ENCODE peak calls at places on chromosomes 16 and 17, in nine cellular contexts. One of them, this sample, is unnamed.

GRCh38 chr17:42153919-42154491 is 784 bp downstream of the RAB5C start:
- DNase-seq in stimulated activated CD4-positive, alpha-beta T cell treated with anti-CD3 and anti-CD28 coated beads, TNF-alpha, amount 100 ng/mL, for 1 hour: no peak
- DNase-seq in mucosa of gallbladder: no peak
- DNase-seq in HEK293T: no peak
- DNase-seq in GM23248: peak; percentile 57
- DNase-seq in activated naive CD4-positive, alpha-beta T cell: no peak
- DNase-seq in NCI-H1694: no peak
- DNase-seq in activated CD4-positive, alpha-beta T cell treated with anti-CD3 and anti-CD28 coated beads, Interleukin-2, amount 50 U/mL, for 1 hour: no peak
- DNase-seq in epithelial cell of proximal tubule: no peak
- DNase-seq in this sample: no peak

GRCh38 chr17:4249452-4250029 is 14.2 kb downstream of the ANKFY1 start:
- DNase-seq in stimulated activated CD4-positive, alpha-beta T cell treated with anti-CD3 and anti-CD28 coated beads, TNF-alpha, amount 100 ng/mL, for 1 hour: no peak
- DNase-seq in mucosa of gallbladder: no peak
- DNase-seq in HEK293T: peak; percentile 62
- DNase-seq in GM23248: peak; percentile 70
- DNase-seq in activated naive CD4-positive, alpha-beta T cell: no peak
- DNase-seq in NCI-H1694: no peak
- DNase-seq in activated CD4-positive, alpha-beta T cell treated with anti-CD3 and anti-CD28 coated beads, Interleukin-2, amount 50 U/mL, for 1 hour: no peak
- DNase-seq in epithelial cell of proximal tubule: no peak
- DNase-seq in this sample: peak; percentile 41

GRCh38 chr17:75877752-75878173 is 618 bp downstream of the TRIM47 start:
- DNase-seq in stimulated activated CD4-positive, alpha-beta T cell treated with anti-CD3 and anti-CD28 coated beads, TNF-alpha, amount 100 ng/mL, for 1 hour: peak; percentile 54
- DNase-seq in mucosa of gallbladder: peak; percentile 74
- DNase-seq in HEK293T: peak; percentile 85
- DNase-seq in GM23248: peak; percentile 91
- DNase-seq in activated naive CD4-positive, alpha-beta T cell: peak; percentile 27
- DNase-seq in NCI-H1694: no peak
- DNase-seq in activated CD4-positive, alpha-beta T cell treated with anti-CD3 and anti-CD28 coated beads, Interleukin-2, amount 50 U/mL, for 1 hour: peak; percentile 71
- DNase-seq in epithelial cell of proximal tubule: no peak
- DNase-seq in this sample: peak; percentile 50

GRCh38 chr17:27846042-27846655 is 45.8 kb upstream of the NOS2 start:
- DNase-seq in stimulated activated CD4-positive, alpha-beta T cell treated with anti-CD3 and anti-CD28 coated beads, TNF-alpha, amount 100 ng/mL, for 1 hour: no peak
- DNase-seq in mucosa of gallbladder: no peak
- DNase-seq in HEK293T: no peak
- DNase-seq in GM23248: no peak
- DNase-seq in activated naive CD4-positive, alpha-beta T cell: no peak
- DNase-seq in NCI-H1694: no peak
- DNase-seq in activated CD4-positive, alpha-beta T cell treated with anti-CD3 and anti-CD28 coated beads, Interleukin-2, amount 50 U/mL, for 1 hour: peak; percentile 7
- DNase-seq in epithelial cell of proximal tubule: no peak
- DNase-seq in this sample: peak; percentile 94

GRCh38 chr17:2336215-2337151 is at the start of gene TSR1:
- DNase-seq in stimulated activated CD4-positive, alpha-beta T cell treated with anti-CD3 and anti-CD28 coated beads, TNF-alpha, amount 100 ng/mL, for 1 hour: peak; percentile 82
- DNase-seq in mucosa of gallbladder: peak; percentile 91
- DNase-seq in HEK293T: peak; percentile 98
- DNase-seq in GM23248: peak; percentile 98
- DNase-seq in activated naive CD4-positive, alpha-beta T cell: peak; percentile 63
- DNase-seq in NCI-H1694: peak; percentile 88
- DNase-seq in activated CD4-positive, alpha-beta T cell treated with anti-CD3 and anti-CD28 coated beads, Interleukin-2, amount 50 U/mL, for 1 hour: peak; percentile 84
- DNase-seq in epithelial cell of proximal tubule: peak; percentile 13
- DNase-seq in this sample: peak; percentile 89

GRCh38 chr17:17416400-17417360 is 60.1 kb upstream of the MED9 start:
- DNase-seq in stimulated activated CD4-positive, alpha-beta T cell treated with anti-CD3 and anti-CD28 coated beads, TNF-alpha, amount 100 ng/mL, for 1 hour: no peak
- DNase-seq in mucosa of gallbladder: no peak
- DNase-seq in HEK293T: no peak
- DNase-seq in GM23248: peak; percentile 89
- DNase-seq in activated naive CD4-positive, alpha-beta T cell: no peak
- DNase-seq in NCI-H1694: peak; percentile 19
- DNase-seq in activated CD4-positive, alpha-beta T cell treated with anti-CD3 and anti-CD28 coated beads, Interleukin-2, amount 50 U/mL, for 1 hour: no peak
- DNase-seq in epithelial cell of proximal tubule: no peak
- DNase-seq in this sample: no peak

GRCh38 chr17:21160401-21160800 is 33.6 kb downstream of the DHRS7B start:
- DNase-seq in stimulated activated CD4-positive, alpha-beta T cell treated with anti-CD3 and anti-CD28 coated beads, TNF-alpha, amount 100 ng/mL, for 1 hour: no peak
- DNase-seq in mucosa of gallbladder: no peak
- DNase-seq in HEK293T: no peak
- DNase-seq in GM23248: peak; percentile 60
- DNase-seq in activated naive CD4-positive, alpha-beta T cell: no peak
- DNase-seq in NCI-H1694: no peak
- DNase-seq in activated CD4-positive, alpha-beta T cell treated with anti-CD3 and anti-CD28 coated beads, Interleukin-2, amount 50 U/mL, for 1 hour: no peak
- DNase-seq in epithelial cell of proximal tubule: no peak
- DNase-seq in this sample: no peak

GRCh38 chr16:85112364-85112763 is at the start of gene CIBAR2:
- DNase-seq in stimulated activated CD4-positive, alpha-beta T cell treated with anti-CD3 and anti-CD28 coated beads, TNF-alpha, amount 100 ng/mL, for 1 hour: no peak
- DNase-seq in mucosa of gallbladder: no peak
- DNase-seq in HEK293T: no peak
- DNase-seq in GM23248: no peak
- DNase-seq in activated naive CD4-positive, alpha-beta T cell: no peak
- DNase-seq in NCI-H1694: no peak
- DNase-seq in activated CD4-positive, alpha-beta T cell treated with anti-CD3 and anti-CD28 coated beads, Interleukin-2, amount 50 U/mL, for 1 hour: no peak
- DNase-seq in epithelial cell of proximal tubule: no peak
- DNase-seq in this sample: no peak

GRCh38 chr17:61489719-61490490 is 37.7 kb downstream of the TBX4 start:
- DNase-seq in stimulated activated CD4-positive, alpha-beta T cell treated with anti-CD3 and anti-CD28 coated beads, TNF-alpha, amount 100 ng/mL, for 1 hour: no peak
- DNase-seq in mucosa of gallbladder: no peak
- DNase-seq in HEK293T: no peak
- DNase-seq in GM23248: no peak
- DNase-seq in activated naive CD4-positive, alpha-beta T cell: no peak
- DNase-seq in NCI-H1694: no peak
- DNase-seq in activated CD4-positive, alpha-beta T cell treated with anti-CD3 and anti-CD28 coated beads, Interleukin-2, amount 50 U/mL, for 1 hour: no peak
- DNase-seq in epithelial cell of proximal tubule: no peak
- DNase-seq in this sample: no peak

GRCh38 chr16:85798901-85799496 is 345 bp downstream of the EMC8 start:
- DNase-seq in stimulated activated CD4-positive, alpha-beta T cell treated with anti-CD3 and anti-CD28 coated beads, TNF-alpha, amount 100 ng/mL, for 1 hour: no peak
- DNase-seq in mucosa of gallbladder: peak; percentile 15
- DNase-seq in HEK293T: peak; percentile 55
- DNase-seq in GM23248: peak; percentile 68
- DNase-seq in activated naive CD4-positive, alpha-beta T cell: no peak
- DNase-seq in NCI-H1694: no peak
- DNase-seq in activated CD4-positive, alpha-beta T cell treated with anti-CD3 and anti-CD28 coated beads, Interleukin-2, amount 50 U/mL, for 1 hour: no peak
- DNase-seq in epithelial cell of proximal tubule: no peak
- DNase-seq in this sample: no peak

GRCh38 chr17:57732062-57732461 is 13.0 kb downstream of the CCDC182 start:
- DNase-seq in stimulated activated CD4-positive, alpha-beta T cell treated with anti-CD3 and anti-CD28 coated beads, TNF-alpha, amount 100 ng/mL, for 1 hour: no peak
- DNase-seq in mucosa of gallbladder: no peak
- DNase-seq in HEK293T: no peak
- DNase-seq in GM23248: no peak
- DNase-seq in activated naive CD4-positive, alpha-beta T cell: no peak
- DNase-seq in NCI-H1694: no peak
- DNase-seq in activated CD4-positive, alpha-beta T cell treated with anti-CD3 and anti-CD28 coated beads, Interleukin-2, amount 50 U/mL, for 1 hour: no peak
- DNase-seq in epithelial cell of proximal tubule: no peak
- DNase-seq in this sample: no peak

GRCh38 chr16:28003021-28003865 is 60.3 kb downstream of the GSG1L start:
- DNase-seq in stimulated activated CD4-positive, alpha-beta T cell treated with anti-CD3 and anti-CD28 coated beads, TNF-alpha, amount 100 ng/mL, for 1 hour: no peak
- DNase-seq in mucosa of gallbladder: no peak
- DNase-seq in HEK293T: no peak
- DNase-seq in GM23248: no peak
- DNase-seq in activated naive CD4-positive, alpha-beta T cell: no peak
- DNase-seq in NCI-H1694: no peak
- DNase-seq in activated CD4-positive, alpha-beta T cell treated with anti-CD3 and anti-CD28 coated beads, Interleukin-2, amount 50 U/mL, for 1 hour: no peak
- DNase-seq in epithelial cell of proximal tubule: no peak
- DNase-seq in this sample: no peak

GRCh38 chr17:41520821-41521521 is 2.3 kb upstream of the KRT15 start:
- DNase-seq in stimulated activated CD4-positive, alpha-beta T cell treated with anti-CD3 and anti-CD28 coated beads, TNF-alpha, amount 100 ng/mL, for 1 hour: no peak
- DNase-seq in mucosa of gallbladder: no peak
- DNase-seq in HEK293T: no peak
- DNase-seq in GM23248: no peak
- DNase-seq in activated naive CD4-positive, alpha-beta T cell: no peak
- DNase-seq in NCI-H1694: peak; percentile 39
- DNase-seq in activated CD4-positive, alpha-beta T cell treated with anti-CD3 and anti-CD28 coated beads, Interleukin-2, amount 50 U/mL, for 1 hour: no peak
- DNase-seq in epithelial cell of proximal tubule: no peak
- DNase-seq in this sample: no peak

GRCh38 chr17:40958086-40958953 is 8.4 kb downstream of the KRT39 start:
- DNase-seq in stimulated activated CD4-positive, alpha-beta T cell treated with anti-CD3 and anti-CD28 coated beads, TNF-alpha, amount 100 ng/mL, for 1 hour: no peak
- DNase-seq in mucosa of gallbladder: peak; percentile 58
- DNase-seq in HEK293T: no peak
- DNase-seq in GM23248: no peak
- DNase-seq in activated naive CD4-positive, alpha-beta T cell: no peak
- DNase-seq in NCI-H1694: no peak
- DNase-seq in activated CD4-positive, alpha-beta T cell treated with anti-CD3 and anti-CD28 coated beads, Interleukin-2, amount 50 U/mL, for 1 hour: no peak
- DNase-seq in epithelial cell of proximal tubule: no peak
- DNase-seq in this sample: no peak

GRCh38 chr16:89375686-89376085 is 114.7 kb downstream of the ANKRD11 start:
- DNase-seq in stimulated activated CD4-positive, alpha-beta T cell treated with anti-CD3 and anti-CD28 coated beads, TNF-alpha, amount 100 ng/mL, for 1 hour: no peak
- DNase-seq in mucosa of gallbladder: no peak
- DNase-seq in HEK293T: no peak
- DNase-seq in GM23248: no peak
- DNase-seq in activated naive CD4-positive, alpha-beta T cell: no peak
- DNase-seq in NCI-H1694: no peak
- DNase-seq in activated CD4-positive, alpha-beta T cell treated with anti-CD3 and anti-CD28 coated beads, Interleukin-2, amount 50 U/mL, for 1 hour: no peak
- DNase-seq in epithelial cell of proximal tubule: no peak
- DNase-seq in this sample: no peak

GRCh38 chr17:70332811-70333210 is 163.5 kb downstream of the KCNJ2 start:
- DNase-seq in stimulated activated CD4-positive, alpha-beta T cell treated with anti-CD3 and anti-CD28 coated beads, TNF-alpha, amount 100 ng/mL, for 1 hour: no peak
- DNase-seq in mucosa of gallbladder: no peak
- DNase-seq in HEK293T: no peak
- DNase-seq in GM23248: no peak
- DNase-seq in activated naive CD4-positive, alpha-beta T cell: no peak
- DNase-seq in NCI-H1694: no peak
- DNase-seq in activated CD4-positive, alpha-beta T cell treated with anti-CD3 and anti-CD28 coated beads, Interleukin-2, amount 50 U/mL, for 1 hour: no peak
- DNase-seq in epithelial cell of proximal tubule: no peak
- DNase-seq in this sample: no peak

GRCh38 chr16:85774811-85775210 is 23.9 kb upstream of the C16orf74 start:
- DNase-seq in stimulated activated CD4-positive, alpha-beta T cell treated with anti-CD3 and anti-CD28 coated beads, TNF-alpha, amount 100 ng/mL, for 1 hour: no peak
- DNase-seq in mucosa of gallbladder: no peak
- DNase-seq in HEK293T: no peak
- DNase-seq in GM23248: no peak
- DNase-seq in activated naive CD4-positive, alpha-beta T cell: no peak
- DNase-seq in NCI-H1694: no peak
- DNase-seq in activated CD4-positive, alpha-beta T cell treated with anti-CD3 and anti-CD28 coated beads, Interleukin-2, amount 50 U/mL, for 1 hour: no peak
- DNase-seq in epithelial cell of proximal tubule: no peak
- DNase-seq in this sample: no peak

GRCh38 chr17:59399914-59400313 is 68.5 kb downstream of the YPEL2 start:
- DNase-seq in stimulated activated CD4-positive, alpha-beta T cell treated with anti-CD3 and anti-CD28 coated beads, TNF-alpha, amount 100 ng/mL, for 1 hour: no peak
- DNase-seq in mucosa of gallbladder: no peak
- DNase-seq in HEK293T: no peak
- DNase-seq in GM23248: no peak
- DNase-seq in activated naive CD4-positive, alpha-beta T cell: no peak
- DNase-seq in NCI-H1694: no peak
- DNase-seq in activated CD4-positive, alpha-beta T cell treated with anti-CD3 and anti-CD28 coated beads, Interleukin-2, amount 50 U/mL, for 1 hour: no peak
- DNase-seq in epithelial cell of proximal tubule: no peak
- DNase-seq in this sample: no peak

GRCh38 chr16:15572329-15573001 is 70.5 kb downstream of the MARF1 start:
- DNase-seq in stimulated activated CD4-positive, alpha-beta T cell treated with anti-CD3 and anti-CD28 coated beads, TNF-alpha, amount 100 ng/mL, for 1 hour: no peak
- DNase-seq in mucosa of gallbladder: peak; percentile 57
- DNase-seq in HEK293T: no peak
- DNase-seq in GM23248: peak; percentile 78
- DNase-seq in activated naive CD4-positive, alpha-beta T cell: no peak
- DNase-seq in NCI-H1694: no peak
- DNase-seq in activated CD4-positive, alpha-beta T cell treated with anti-CD3 and anti-CD28 coated beads, Interleukin-2, amount 50 U/mL, for 1 hour: no peak
- DNase-seq in epithelial cell of proximal tubule: no peak
- DNase-seq in this sample: no peak

GRCh38 chr17:47776330-47777197 is 43.5 kb downstream of the TBX21 start:
- DNase-seq in stimulated activated CD4-positive, alpha-beta T cell treated with anti-CD3 and anti-CD28 coated beads, TNF-alpha, amount 100 ng/mL, for 1 hour: no peak
- DNase-seq in mucosa of gallbladder: no peak
- DNase-seq in HEK293T: peak; percentile 69
- DNase-seq in GM23248: peak; percentile 66
- DNase-seq in activated naive CD4-positive, alpha-beta T cell: no peak
- DNase-seq in NCI-H1694: peak; percentile 61
- DNase-seq in activated CD4-positive, alpha-beta T cell treated with anti-CD3 and anti-CD28 coated beads, Interleukin-2, amount 50 U/mL, for 1 hour: peak; percentile 31
- DNase-seq in epithelial cell of proximal tubule: no peak
- DNase-seq in this sample: peak; percentile 37

This sample was measured in Jurkat, Clone E6-1.